ENCODE peak calls at places on chromosomes 4 and X, in five cellular contexts. L is left ventricle myocardium inferior, I is MM.1S, M is psoas muscle, Z is breast epithelium. Y is an unnamed sample.

GRCh38 chrX:145919400-145919799 is 101.8 kb downstream of the SLITRK2 start:
- DNase-seq in I (no peak), L (no peak), Z (no peak), M (no peak), Y (no peak)

GRCh38 chrX:26050099-26050498 is 88.0 kb upstream of the MAGEB18 start:
- DNase-seq in L (no peak), M (no peak), Z (no peak), I (no peak), Y (no peak)

GRCh38 chr4:132071815-132072214 is 1077.3 kb upstream of the PCDH10 start:
- DNase-seq in M (no peak), Z (no peak), I (no peak), L (no peak), Y (no peak)

GRCh38 chrX:6095469-6095868 is 133.2 kb downstream of the NLGN4X start:
- DNase-seq in L (no peak), I (no peak), Z (no peak), M (no peak), Y (no peak)

GRCh38 chr4:94758700-94759399 is 1.1 kb downstream of the BMPR1B start:
- DNase-seq in Z (no peak), L (no peak), M (no peak), I (no peak), Y (no peak)

GRCh38 chr4:100306018-100306417 is 115.8 kb upstream of the DDIT4L start:
- DNase-seq in I (no peak), L (no peak), M (no peak), Z (no peak), Y (no peak)

GRCh38 chr4:11393551-11393950 is 35.1 kb downstream of the HS3ST1 start:
- DNase-seq in M (no peak), L (no peak), Z (no peak), I (no peak), Y (no peak)

GRCh38 chr4:75678965-75679364 is 5.8 kb upstream of the G3BP2 start:
- DNase-seq in L (no peak), Z (no peak), M (no peak), I (no peak), Y (no peak)

GRCh38 chr4:106502106-106502699 is 133.6 kb upstream of the GIMD1 start:
- DNase-seq in I (peak; percentile 54), L (peak; percentile 29), Z (no peak), M (peak; percentile 23), Y (peak; percentile 69)
- H3K4me3 ChIP-seq in I (no peak overlapping the region), L (no peak overlapping the region), Z (no peak overlapping the region), M (no peak overlapping the region), Y (no peak overlapping the region)

GRCh38 chr4:13543648-13544555 is at the start of gene NKX3-2:
- DNase-seq in L (no peak), M (no peak), I (no peak), Z (no peak), Y (no peak)

GRCh38 chr4:13542577-13543042 is 1.7 kb downstream of the NKX3-2 start:
- DNase-seq in I (peak; percentile 3), M (no peak), L (no peak), Z (no peak), Y (no peak)

GRCh38 chr4:13541720-13542576 is 2.4 kb downstream of the NKX3-2 start:
- DNase-seq in L (no peak), Z (no peak), I (no peak), M (no peak), Y (no peak)

GRCh38 chr4:13544556-13545393 is 467 bp upstream of the NKX3-2 start:
- DNase-seq in Z (no peak), L (peak; percentile 60), I (no peak), M (peak; percentile 71), Y (peak; percentile 85)

DNA sequence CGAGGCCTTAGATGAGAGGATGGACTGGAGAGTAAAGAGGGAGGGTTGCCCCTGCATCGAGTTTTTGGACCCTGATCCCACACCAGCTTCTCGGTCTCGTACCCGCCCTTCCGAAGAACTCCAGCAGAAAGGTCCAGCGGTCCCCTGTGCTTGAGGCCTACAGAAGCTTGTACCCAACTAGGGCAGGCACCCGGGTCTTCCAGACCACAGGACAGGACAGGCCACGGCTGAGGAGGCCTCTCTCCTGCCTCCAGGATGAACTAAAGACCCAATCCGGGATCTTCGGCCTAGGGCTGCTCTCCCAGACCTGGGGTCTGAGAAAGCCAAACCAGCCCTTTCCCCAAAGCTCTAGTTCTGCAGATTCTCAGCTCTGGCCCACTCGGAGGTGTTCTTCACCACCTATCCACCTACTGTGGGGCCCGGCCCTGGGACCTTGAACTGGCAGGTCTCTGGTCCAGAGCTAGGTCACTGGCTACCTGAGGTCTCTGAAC is 1.2 kb downstream of the NKX3-2 start:
- DNase-seq in L (no peak), I (peak; percentile 2), Z (no peak), M (no peak), Y (no peak)
- H3K27ac ChIP-seq in L (no peak overlapping the region), I (no peak overlapping the region), Z (no peak overlapping the region), M (no peak overlapping the region), Y (no peak overlapping the region)

GRCh38 chr4:62126064-62126732 is 926.1 kb downstream of the ADGRL3 start:
- DNase-seq in I (no peak), L (no peak), M (no peak), Z (no peak), Y (no peak)
- H3K4me3 ChIP-seq in I (no peak overlapping the region), L (no peak overlapping the region), M (no peak overlapping the region), Z (no peak overlapping the region), Y (no peak overlapping the region)

GRCh38 chr4:88752076-88752463 is 54.4 kb upstream of the NAP1L5 start:
- DNase-seq in L (no peak), M (no peak), I (peak; percentile 55), Z (no peak), Y (no peak)
- H3K27ac ChIP-seq in L (no peak overlapping the region), M (no peak overlapping the region), I (no peak overlapping the region), Z (no peak overlapping the region), Y (no peak overlapping the region)

GRCh38 chrX:130179170-130179569 is 7.4 kb downstream of the RAB33A start:
- DNase-seq in I (no peak), M (no peak), L (no peak), Z (no peak), Y (no peak)

GRCh38 chrX:130174937-130175336 is 3.2 kb downstream of the RAB33A start:
- DNase-seq in I (no peak), L (no peak), Z (no peak), M (no peak), Y (no peak)

GRCh38 chrX:130176942-130177341 is 5.2 kb downstream of the RAB33A start:
- DNase-seq in L (no peak), I (no peak), Z (no peak), M (no peak), Y (no peak)

GRCh38 chrX:130174051-130174704 is 2.4 kb downstream of the RAB33A start:
- DNase-seq in I (no peak), Z (no peak), M (peak; percentile 25), L (peak; percentile 15), Y (peak; percentile 64)

DNA sequence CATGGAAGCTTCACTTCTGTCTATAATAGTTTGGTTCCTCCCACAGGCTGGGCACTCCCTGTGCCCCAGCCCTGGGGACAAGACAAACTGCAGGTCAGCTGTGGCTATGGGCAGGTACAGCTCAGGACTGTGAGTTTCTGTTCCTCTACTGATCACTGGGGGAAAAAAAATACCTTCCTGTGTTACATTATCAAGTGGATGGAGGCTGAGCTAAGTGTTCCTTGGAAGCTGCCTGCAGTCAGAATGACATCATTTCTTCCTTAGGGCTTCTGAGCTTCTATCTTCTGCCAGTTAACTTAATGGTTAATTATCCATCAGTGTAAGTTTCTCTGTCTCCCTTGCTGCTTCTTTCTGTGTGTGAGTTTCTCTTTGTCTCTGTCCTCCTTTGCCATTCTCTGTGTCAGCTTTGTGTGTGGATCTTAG is 4.6 kb downstream of the RAB33A start:
- DNase-seq in M (no peak), L (no peak), I (peak; percentile 23), Z (no peak), Y (no peak)
- H3K4me3 ChIP-seq in M (no peak overlapping the region), L (no peak overlapping the region), I (peak overlapping the region; percentile 5), Z (no peak overlapping the region), Y (no peak overlapping the region)

GRCh38 chr4:65495439-65495838 is 174.8 kb downstream of the EPHA5 start:
- DNase-seq in I (no peak), Z (no peak), L (no peak), M (no peak), Y (no peak)

GRCh38 chr4:65502151-65502691 is 168.1 kb downstream of the EPHA5 start:
- DNase-seq in Z (no peak), L (no peak), I (no peak), M (no peak), Y (no peak)

DNA sequence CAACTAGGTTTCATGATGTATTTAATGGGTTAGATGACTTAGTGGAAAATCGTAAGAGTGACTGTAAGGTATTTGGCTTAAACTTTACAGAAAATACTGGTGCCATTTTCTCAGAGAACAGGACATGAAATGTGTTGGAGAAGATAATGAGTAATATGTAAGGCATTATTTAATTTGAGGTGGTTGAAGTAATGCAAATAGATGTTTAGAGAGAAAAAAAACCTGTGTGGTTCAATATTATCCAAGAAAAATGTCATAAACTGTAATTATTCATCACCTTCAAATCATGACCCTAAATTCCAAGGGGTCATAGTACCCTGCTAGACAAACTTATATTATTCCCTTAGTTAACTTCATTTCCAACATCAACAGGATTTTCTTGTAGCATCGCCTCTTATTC is 171.7 kb downstream of the EPHA5 start:
- DNase-seq in M (no peak), L (no peak), I (no peak), Z (no peak), Y (no peak)
- H3K27ac ChIP-seq in M (no peak overlapping the region), L (no peak overlapping the region), I (no peak overlapping the region), Z (no peak overlapping the region), Y (no peak overlapping the region)

GRCh38 chr4:107718351-107718965 is 1.6 kb downstream of the PAPSS1 start:
- DNase-seq in I (peak; percentile 81), M (no peak), L (no peak), Z (no peak), Y (no peak)
- H3K4me3 ChIP-seq in I (peak overlapping the region; percentile 82), M (peak overlapping the region; percentile 99), L (peak overlapping the region; percentile 93), Z (no peak overlapping the region), Y (peak overlapping the region; percentile 83)

DNA sequence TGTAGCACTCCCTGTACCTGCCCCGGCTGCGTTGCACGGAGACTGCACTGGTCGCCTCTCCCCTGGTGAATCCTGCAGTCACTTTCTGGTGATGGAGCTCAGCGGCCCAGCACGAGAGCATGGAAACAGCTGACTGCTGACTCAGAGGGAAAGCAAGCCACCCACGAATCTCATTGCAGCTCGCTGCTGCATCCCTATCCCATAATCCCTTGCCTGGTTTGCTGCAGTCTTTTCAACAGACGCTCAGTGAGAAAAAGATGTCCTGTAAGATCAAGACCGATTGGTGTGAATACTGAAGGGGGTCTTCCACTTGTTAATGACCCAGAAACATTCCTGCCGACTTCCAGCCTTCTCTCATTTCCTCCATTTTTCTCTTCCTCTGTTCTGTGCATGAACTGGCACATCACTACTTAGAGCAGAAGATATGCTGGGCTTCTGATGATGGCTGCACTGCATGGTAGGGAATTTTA is 52.9 kb downstream of the TRIM2 start:
- DNase-seq in I (no peak), Z (no peak), M (peak; percentile 27), L (no peak), Y (peak; percentile 24)
- H3K27ac ChIP-seq in I (no peak overlapping the region), Z (no peak overlapping the region), M (no peak overlapping the region), L (no peak overlapping the region), Y (no peak overlapping the region)

Y was measured in right cardiac atrium.